ENCODE peak calls at places on chromosome X, in four cellular contexts. X is AG04449, K is mucosa of descending colon, S is GM06990. L is an unnamed sample.

GRCh38 chrX:83185887-83186286 is 322.2 kb upstream of the POU3F4 start:
- DNase-seq in X (no peak), K (no peak), S (no peak), L (no peak)

GRCh38 chrX:16838202-16839066 is 31.7 kb downstream of the RBBP7 start:
- DNase-seq in X (peak; percentile 73), K (peak; percentile 16), S (no peak), L (peak; percentile 18)

GRCh38 chrX:48681539-48682183 is 1.9 kb upstream of the WAS start:
- DNase-seq in X (no peak), K (no peak), S (no peak), L (no peak)

GRCh38 chrX:39654183-39654925 is 443.4 kb downstream of the BCOR start:
- DNase-seq in X (no peak), K (no peak), S (no peak), L (peak; percentile 72)

GRCh38 chrX:84046403-84046984 is 141.5 kb downstream of the RPS6KA6 start:
- DNase-seq in X (no peak), K (peak; percentile 5), S (peak; percentile 8), L (peak; percentile 4)

GRCh38 chrX:130419263-130419662 is 17.5 kb downstream of the RBMX2 start:
- DNase-seq in X (no peak), K (no peak), S (no peak), L (no peak)

GRCh38 chrX:41935827-41936226 is 12.5 kb upstream of the CASK start:
- DNase-seq in X (no peak), K (no peak), S (no peak), L (no peak)

GRCh38 chrX:132837126-132837525 is 121.3 kb downstream of the HS6ST2 start:
- DNase-seq in X (no peak), K (no peak), S (no peak), L (no peak)

GRCh38 chrX:981791-982626 is 230.4 kb downstream of the CRLF2 start:
- DNase-seq in X (no peak), K (no peak), S (no peak), L (no peak)

GRCh38 chrX:21375795-21376069 is 1.5 kb downstream of the CNKSR2 start:
- DNase-seq in X (no peak), K (no peak), S (no peak), L (peak; percentile 52)

GRCh38 chrX:1487401-1487800 is 34.7 kb upstream of the ASMTL start:
- DNase-seq in X (no peak), K (no peak), S (no peak), L (no peak)

GRCh38 chrX:9595131-9595530 is 130.3 kb downstream of the TBL1X start:
- DNase-seq in X (peak; percentile 16), K (no peak), S (no peak), L (peak; percentile 53)

GRCh38 chrX:50747471-50747900 is 66.5 kb downstream of the SHROOM4 start:
- DNase-seq in X (peak; percentile 64), K (no peak), S (no peak), L (peak; percentile 20)

GRCh38 chrX:72716766-72717165 is 2.7 kb upstream of the PHKA1 start:
- DNase-seq in X (no peak), K (no peak), S (no peak), L (no peak)

GRCh38 chrX:141642979-141643378 is 53.5 kb downstream of the SPANXA2 start:
- DNase-seq in X (no peak), K (no peak), S (no peak), L (no peak)

GRCh38 chrX:54494166-54494969 is 1.7 kb downstream of the FGD1 start:
- DNase-seq in X (no peak), K (no peak), S (no peak), L (no peak)

GRCh38 chrX:132730266-132730665 is 228.2 kb downstream of the HS6ST2 start:
- DNase-seq in X (no peak), K (no peak), S (no peak), L (no peak)

GRCh38 chrX:80808854-80809493 is 703 bp downstream of the BRWD3 start:
- DNase-seq in X (no peak), K (peak; percentile 29), S (peak; percentile 36), L (peak; percentile 23)

GRCh38 chrX:150199181-150199580 is 163.9 kb upstream of the MAMLD1 start:
- DNase-seq in X (no peak), K (no peak), S (no peak), L (no peak)

GRCh38 chrX:56763556-56764152 is 34.6 kb downstream of the NBDY start:
- DNase-seq in X (no peak), K (no peak), S (peak; percentile 72), L (peak; percentile 22)

GRCh38 chrX:33840176-33840575 is 291.9 kb downstream of the FAM47A start:
- DNase-seq in X (no peak), K (no peak), S (no peak), L (no peak)

GRCh38 chrX:107701493-107702121 is 73.3 kb downstream of the PRPS1 start:
- DNase-seq in X (no peak), K (no peak), S (no peak), L (no peak)

GRCh38 chrX:17375361-17375630 is 296 bp downstream of the NHS start:
- DNase-seq in X (no peak), K (no peak), S (no peak), L (no peak)

GRCh38 chrX:118219866-118220265 is 103.3 kb upstream of the KLHL13 start:
- DNase-seq in X (no peak), K (no peak), S (no peak), L (no peak)

GRCh38 chrX:130024127-130024526 is 41.7 kb downstream of the BCORL1 start:
- DNase-seq in X (no peak), K (peak; percentile 89), S (peak; percentile 68), L (peak; percentile 98)

GRCh38 chrX:100410083-100410590 is at the start of gene PCDH19:
- DNase-seq in X (no peak), K (peak; percentile 47), S (no peak), L (peak; percentile 98)

GRCh38 chrX:100413231-100413630 is 3.2 kb upstream of the PCDH19 start:
- DNase-seq in X (no peak), K (peak; percentile 56), S (no peak), L (peak; percentile 65)

GRCh38 chrX:100409316-100410082 is 574 bp downstream of the PCDH19 start:
- DNase-seq in X (no peak), K (no peak), S (no peak), L (peak; percentile 69)

GRCh38 chrX:100411802-100412333 is 1.8 kb upstream of the PCDH19 start:
- DNase-seq in X (no peak), K (no peak), S (no peak), L (peak; percentile 22)

GRCh38 chrX:100410901-100411801 is 1.1 kb upstream of the PCDH19 start:
- DNase-seq in X (no peak), K (no peak), S (no peak), L (peak; percentile 73)
- H3K4me3 ChIP-seq in X (no peak overlapping the region), K (no peak overlapping the region), S (no peak overlapping the region), L (peak overlapping the region; percentile 23)

GRCh38 chrX:154545673-154546274 is 872 bp downstream of the G6PD start:
- DNase-seq in X (no peak), K (no peak), S (no peak), L (no peak)

GRCh38 chrX:154548028-154548316 is 552 bp downstream of the IKBKG start:
- DNase-seq in X (no peak), K (no peak), S (no peak), L (no peak)

GRCh38 chrX:154546354-154547244 is at the start of gene G6PD:
- DNase-seq in X (no peak), K (peak; percentile 77), S (peak; percentile 84), L (peak; percentile 99)

GRCh38 chrX:154547245-154548027 is at the start of gene IKBKG:
- DNase-seq in X (peak; percentile 36), K (peak; percentile 92), S (peak; percentile 93), L (peak; percentile 98)

GRCh38 chrX:154549766-154550165 is 2.3 kb downstream of the IKBKG start:
- DNase-seq in X (no peak), K (no peak), S (no peak), L (no peak)
- H3K4me3 ChIP-seq in X (no peak overlapping the region), K (no peak overlapping the region), S (no peak overlapping the region), L (no peak overlapping the region)

GRCh38 chrX:68204639-68205038 is 228.7 kb downstream of the OPHN1 start:
- DNase-seq in X (no peak), K (no peak), S (no peak), L (no peak)

GRCh38 chrX:68203656-68204055 is 229.6 kb downstream of the OPHN1 start:
- DNase-seq in X (no peak), K (no peak), S (no peak), L (no peak)

DNA sequence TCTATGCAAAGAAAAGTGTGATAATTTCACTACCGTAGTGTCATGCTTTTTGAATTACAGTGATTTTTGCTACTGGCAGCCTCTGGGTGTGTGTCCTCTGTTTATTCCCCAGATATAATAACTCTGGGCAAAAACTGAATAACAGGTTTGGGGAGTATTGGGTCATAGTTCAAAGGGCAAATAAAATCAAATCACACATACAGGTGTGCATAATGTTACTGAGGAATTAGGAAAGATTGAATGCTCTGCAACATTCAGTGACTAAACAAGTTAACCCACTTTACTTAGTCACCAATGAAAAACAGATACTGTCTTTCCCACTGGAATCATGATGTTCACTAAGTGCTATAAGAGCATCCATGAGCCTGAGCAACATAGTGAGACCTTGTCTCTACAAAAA is 224.3 kb downstream of the OPHN1 start:
- DNase-seq in X (no peak), K (no peak), S (no peak), L (no peak)
- H3K4me3 ChIP-seq in X (no peak overlapping the region), K (no peak overlapping the region), S (no peak overlapping the region), L (no peak overlapping the region)

GRCh38 chrX:74382613-74383012 is 38.7 kb upstream of the SLC16A2 start:
- DNase-seq in X (no peak), K (peak; percentile 78), S (peak; percentile 2), L (peak; percentile 76)
- H3K4me3 ChIP-seq in X (no peak overlapping the region), K (no peak overlapping the region), S (no peak overlapping the region), L (no peak overlapping the region)

DNA sequence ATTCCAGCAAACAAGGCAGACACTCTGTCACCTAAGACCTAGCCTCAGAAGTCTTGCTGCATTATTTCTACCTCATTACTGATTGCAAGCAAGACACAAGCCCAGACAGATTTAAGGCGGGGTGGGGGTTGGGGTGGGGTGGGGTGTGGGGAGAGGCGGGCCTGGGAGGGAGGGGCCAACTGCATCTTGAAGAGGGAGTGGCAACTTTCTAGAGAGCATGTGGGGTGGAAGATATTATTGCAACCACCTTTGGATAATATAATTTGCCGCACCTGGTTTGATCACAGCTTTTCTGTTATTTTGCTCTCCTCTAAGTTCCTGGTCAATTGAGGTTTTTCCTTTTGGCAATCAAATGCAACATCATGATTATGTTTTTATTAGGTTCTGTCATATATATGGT is 799.5 kb downstream of the RPA4 start:
- DNase-seq in X (no peak), K (peak; percentile 24), S (no peak), L (peak; percentile 18)
- H3K4me3 ChIP-seq in X (no peak overlapping the region), K (no peak overlapping the region), S (no peak overlapping the region), L (no peak overlapping the region)